ENCODE peak calls at places on chromosomes 16 and 17, in four cellular contexts. W, A, D and E are unnamed samples. For H3K9me3, the result is how much of the 10 kb centered on the place peaks cover.

GRCh38 chr17:77127735-77128361 is 12.9 kb upstream of the SEC14L1 start:
- DNase-seq in W (peak), D (peak), A (peak), E (peak)

GRCh38 chr16:50298075-50298460 is 31.7 kb downstream of the ADCY7 start:
- DNase-seq in D (no peak), W (no peak), A (no peak), E (no peak)

GRCh38 chr17:66755101-66755943 is 79.6 kb upstream of the CACNG5 start:
- DNase-seq in A (no peak), W (no peak), D (no peak), E (no peak)

GRCh38 chr16:56576585-56577299 is 11.9 kb downstream of the MT4 start:
- DNase-seq in D (peak), W (peak), A (peak), E (peak)

GRCh38 chr17:43528319-43528987 is 17.7 kb downstream of the ETV4 start:
- DNase-seq in W (no peak), D (no peak), A (no peak), E (peak)

GRCh38 chr17:73851921-73852320 is 207.7 kb upstream of the SDK2 start:
- DNase-seq in A (no peak), W (no peak), D (no peak), E (no peak)

GRCh38 chr16:29994613-29995329 is 646 bp downstream of the HIRIP3 start:
- DNase-seq in D (peak), A (no peak), W (peak), E (peak)

GRCh38 chr16:49499018-49499785 is 125.6 kb downstream of the C16orf78 start:
- DNase-seq in W (peak), D (no peak), A (no peak), E (peak)

GRCh38 chr17:81206166-81206565 is 16.6 kb downstream of the CEP131 start:
- DNase-seq in A (no peak), D (no peak), W (no peak), E (no peak)

DNA sequence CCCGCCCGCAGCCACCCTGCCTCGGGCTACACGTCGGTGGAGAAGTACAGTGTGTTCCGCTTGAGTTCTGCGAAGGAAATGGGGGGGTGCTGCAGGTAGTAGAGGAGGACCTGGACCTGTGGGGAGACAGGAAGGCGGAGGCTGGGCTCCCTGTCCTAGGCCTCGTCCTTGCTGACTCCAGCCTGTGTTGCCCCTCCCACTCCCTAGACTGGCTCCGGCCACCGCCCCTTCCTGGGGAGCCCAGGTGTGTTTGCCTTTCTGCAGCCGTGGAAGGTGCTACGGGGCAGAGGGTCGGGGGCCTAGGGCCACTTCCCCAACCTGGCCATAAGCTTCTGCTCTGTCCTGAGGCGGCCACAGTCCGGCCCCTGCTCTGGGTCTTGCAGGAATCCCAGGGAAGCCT is 9.1 kb downstream of the TIMM22 start:
- DNase-seq in D (no peak), A (peak), W (peak), E (no peak)
- H3K4me3 ChIP-seq in D (no peak), A (peak), W (peak), E (peak)

DNA sequence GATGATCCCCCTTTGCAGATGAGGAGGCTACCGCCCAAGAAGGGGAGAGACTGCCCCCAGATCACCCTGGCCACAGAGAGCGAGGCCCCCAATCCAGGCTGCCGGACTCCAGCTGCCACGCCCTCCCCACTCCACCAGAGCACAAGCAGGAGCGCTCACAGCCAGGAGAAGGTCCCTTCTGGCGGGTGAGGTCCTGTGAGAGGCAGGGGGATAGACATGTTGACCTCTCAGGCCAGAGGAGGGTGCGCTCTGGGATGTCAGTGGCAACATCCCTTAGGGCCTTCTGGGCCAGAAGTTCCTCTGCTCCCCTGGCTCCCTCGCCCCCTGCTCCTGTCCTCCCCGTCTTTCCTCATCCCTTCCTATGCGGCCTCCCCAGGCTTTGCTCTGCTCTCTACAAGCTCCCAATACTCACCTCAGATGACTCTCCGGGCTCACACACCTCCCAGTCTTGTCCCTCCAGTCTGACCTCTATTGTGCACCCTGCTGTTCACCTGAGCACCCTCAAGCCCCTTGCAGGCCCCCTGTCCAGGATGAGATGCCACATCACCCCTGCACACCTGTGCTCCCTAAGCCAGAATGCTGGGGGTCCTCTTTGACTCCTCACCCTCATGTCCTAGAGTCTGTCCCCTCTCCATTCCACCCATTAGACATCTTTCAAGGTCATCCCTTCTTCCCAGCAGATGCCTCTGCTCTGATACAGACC is 5.0 kb upstream of the NXPH3 start:
- DNase-seq in W (no peak), A (no peak), D (no peak), E (no peak)
- H3K9me3 ChIP-seq in W (under half), A (under half), D (under half), E (under half)

GRCh38 chr16:69563605-69564580 is 1.9 kb upstream of the NFAT5 start:
- DNase-seq in A (no peak), D (no peak), W (no peak), E (no peak)
- H3K4me3 ChIP-seq in A (no peak), D (peak), W (no peak), E (peak)

GRCh38 chr16:72455743-72456659 is 284.0 kb upstream of the PMFBP1 start:
- DNase-seq in D (no peak), W (peak), A (peak), E (no peak)
- H3K9me3 ChIP-seq in D (under half), W (under half), A (under half), E (under half)

GRCh38 chr17:1630662-1631061 is 2.0 kb upstream of the SLC43A2 start:
- DNase-seq in W (no peak), D (no peak), A (no peak), E (no peak)
- H3K4me3 ChIP-seq in W (no peak), D (no peak), A (no peak), E (no peak)